ENCODE peak calls at places on chromosomes 6 and 20, in eight cellular contexts. Q, A, Y, G, N, V, E and X are unnamed samples.

GRCh38 chr20:32702706-32703425 is 29.1 kb upstream of the C20orf203 start:
- DNase-seq in E (no peak), V (no peak), Y (no peak), N (no peak), G (no peak), A (no peak), Q (no peak), X (no peak)

GRCh38 chr6:66307490-66307889 is 600.5 kb upstream of the EYS start:
- DNase-seq in N (peak; percentile 5), Y (no peak), G (no peak), V (peak; percentile 2), Q (no peak), E (no peak), A (no peak), X (no peak)

GRCh38 chr6:8279094-8279805 is 156.1 kb downstream of the SLC35B3 start:
- DNase-seq in A (no peak), Q (no peak), N (no peak), G (no peak), V (no peak), Y (no peak), E (no peak), X (no peak)

GRCh38 chr6:11363881-11364576 is 131.6 kb upstream of the NEDD9 start:
- DNase-seq in G (no peak), E (no peak), Q (no peak), A (no peak), N (no peak), V (no peak), Y (no peak), X (peak; percentile 40)

GRCh38 chr6:115551510-115551909 is 509.2 kb downstream of the FRK start:
- DNase-seq in V (no peak), E (no peak), Y (no peak), G (no peak), Q (no peak), A (no peak), N (no peak), X (no peak)

GRCh38 chr20:25321991-25322390 is 68.6 kb downstream of the ABHD12 start:
- DNase-seq in Q (peak; percentile 59), A (no peak), N (no peak), V (no peak), G (no peak), Y (no peak), E (no peak), X (no peak)

GRCh38 chr6:622462-622861 is 34.4 kb downstream of the HUS1B start:
- DNase-seq in E (no peak), V (no peak), G (no peak), A (no peak), Q (no peak), N (no peak), Y (no peak), X (no peak)

GRCh38 chr6:68649669-68650068 is 14.6 kb downstream of the ADGRB3 start:
- DNase-seq in V (no peak), Q (no peak), Y (no peak), G (no peak), A (no peak), E (no peak), N (no peak), X (no peak)

GRCh38 chr6:25788305-25788922 is 33.9 kb downstream of the SLC17A4 start:
- DNase-seq in N (peak; percentile 12), E (peak; percentile 28), Y (peak; percentile 70), Q (peak; percentile 52), G (peak; percentile 51), A (no peak), V (peak; percentile 35), X (peak; percentile 49)

GRCh38 chr6:108164815-108165706 is 761 bp upstream of the NR2E1 start:
- DNase-seq in G (no peak), A (no peak), N (no peak), Y (no peak), E (no peak), V (no peak), Q (no peak), X (no peak)

GRCh38 chr6:54053893-54054391 is 57.3 kb upstream of the MLIP start:
- DNase-seq in G (peak; percentile 90), E (peak; percentile 12), V (no peak), N (peak; percentile 90), Q (peak; percentile 95), A (no peak), Y (peak; percentile 97), X (no peak)

GRCh38 chr20:63941282-63942060 is 14.7 kb downstream of the UCKL1 start:
- DNase-seq in Q (no peak), G (no peak), E (no peak), Y (peak; percentile 24), A (peak; percentile 61), V (peak; percentile 87), N (no peak), X (peak; percentile 83)

GRCh38 chr6:28597217-28597835 is 71.6 kb downstream of the GPX5 start:
- DNase-seq in Q (peak; percentile 49), Y (peak; percentile 64), E (peak; percentile 96), V (no peak), G (peak; percentile 68), N (peak; percentile 68), A (no peak), X (peak; percentile 46)

GRCh38 chr20:51037499-51038110 is 14.7 kb upstream of the KCNG1 start:
- DNase-seq in V (no peak), A (no peak), Q (no peak), G (no peak), N (no peak), Y (no peak), E (no peak), X (no peak)

GRCh38 chr20:36481380-36482043 is 59.8 kb upstream of the MYL9 start:
- DNase-seq in Y (no peak), Q (no peak), N (no peak), G (no peak), A (no peak), V (no peak), E (no peak), X (no peak)

GRCh38 chr20:50834599-50835005 is 39.7 kb downstream of the BCAS4 start:
- DNase-seq in A (no peak), Y (peak; percentile 31), V (no peak), G (peak; percentile 94), N (peak; percentile 85), Q (peak; percentile 36), E (no peak), X (no peak)

GRCh38 chr20:51400051-51400926 is 142.2 kb downstream of the NFATC2 start:
- DNase-seq in E (no peak), V (peak; percentile 81), Y (no peak), A (no peak), N (no peak), Q (no peak), G (no peak), X (peak; percentile 93)

GRCh38 chr6:54264581-54265272 is 43.5 kb upstream of the TINAG start:
- DNase-seq in Q (no peak), Y (no peak), E (no peak), N (no peak), A (no peak), V (no peak), G (peak; percentile 49), X (no peak)

GRCh38 chr20:36491901-36492617 is 49.3 kb upstream of the MYL9 start:
- DNase-seq in G (no peak), N (peak; percentile 47), E (no peak), A (no peak), Y (peak; percentile 50), Q (no peak), V (peak; percentile 51), X (peak; percentile 62)

DNA sequence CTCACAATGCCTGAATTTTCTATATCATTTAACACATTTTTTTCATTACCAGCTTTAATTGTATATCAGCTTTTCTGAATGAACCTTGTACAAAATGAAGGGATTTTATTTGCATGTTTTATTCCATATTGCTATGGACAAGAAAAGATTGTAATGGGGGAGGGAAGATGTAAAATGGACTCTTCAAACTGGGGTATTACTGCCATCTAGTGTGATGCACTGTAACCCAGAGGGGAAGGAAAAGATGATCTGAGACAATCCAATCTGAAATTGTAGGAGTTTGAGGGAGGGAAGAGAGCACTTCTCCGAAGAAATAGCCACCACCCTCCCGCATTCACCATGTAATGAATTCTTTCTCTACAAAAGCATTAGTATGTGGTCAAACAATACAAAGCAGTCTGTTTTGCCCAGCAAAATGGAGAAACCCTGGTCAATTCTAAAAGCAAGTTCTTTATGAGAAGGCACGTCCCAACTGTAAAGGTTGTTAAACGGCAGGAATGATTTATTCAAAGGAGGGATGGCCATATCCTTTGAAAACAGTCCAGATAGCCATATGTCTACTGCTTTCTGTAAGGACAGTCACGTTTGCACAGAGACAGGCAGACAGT is 679.5 kb upstream of the NRSN1 start:
- DNase-seq in Y (peak; percentile 63), G (peak; percentile 76), V (no peak), N (peak; percentile 72), E (peak; percentile 12), Q (peak; percentile 44), A (no peak), X (peak; percentile 24)
- TF ChIP-seq CTCF in Y (peak; percentile 62), G (peak; percentile 80), V (peak; percentile 35), N (peak; percentile 70), E (peak; percentile 60), Q (peak; percentile 52), A (peak; percentile 69), X (peak; percentile 36)

DNA sequence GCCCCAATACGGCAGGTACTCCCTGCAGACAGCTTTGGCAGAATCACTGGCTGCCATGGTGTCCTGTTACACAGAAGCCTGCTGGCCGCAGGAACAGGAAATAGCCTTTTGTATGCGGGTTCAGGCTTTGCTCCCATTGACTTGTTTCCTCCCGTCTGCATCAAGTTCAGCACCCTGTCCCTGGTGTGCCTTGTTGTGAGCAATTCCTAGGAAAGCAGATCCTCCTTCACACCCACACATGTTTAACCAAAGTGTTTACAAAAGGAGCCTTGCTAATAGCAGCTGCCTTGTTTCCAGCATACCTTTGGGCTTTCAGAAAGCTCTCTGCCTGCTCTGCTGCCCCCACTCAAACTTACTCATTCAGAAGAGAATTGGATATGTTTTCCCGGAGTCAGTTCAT is 127.2 kb upstream of the SUPT3H start:
- DNase-seq in Y (peak; percentile 75), A (no peak), V (no peak), Q (peak; percentile 96), N (peak; percentile 81), E (no peak), G (peak; percentile 98), X (no peak)
- H3K4me3 ChIP-seq in Y (no peak overlapping the region), A (no peak overlapping the region), V (no peak overlapping the region), Q (no peak overlapping the region), N (no peak overlapping the region), E (no peak overlapping the region), G (no peak overlapping the region), X (no peak overlapping the region)

DNA sequence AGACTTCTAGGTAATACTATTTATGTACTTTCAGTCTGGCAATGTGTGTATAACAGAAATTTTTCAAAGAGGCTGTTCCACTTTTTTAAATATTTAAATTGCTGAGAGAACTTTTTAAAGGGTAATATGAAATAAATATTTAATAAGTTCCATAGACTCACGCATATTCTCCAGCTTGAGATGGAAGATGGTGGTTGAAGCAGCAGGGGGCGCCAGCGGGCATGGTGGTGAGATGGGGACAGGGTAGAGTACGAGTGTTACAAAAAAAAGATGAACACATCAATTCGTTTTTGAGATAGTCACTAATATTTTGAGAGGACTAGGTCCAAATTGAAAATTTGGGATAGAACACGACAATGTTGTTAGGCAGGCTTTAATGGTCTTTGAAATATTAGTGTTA is 68.4 kb downstream of the RSPO3 start:
- DNase-seq in G (no peak), A (peak; percentile 78), E (peak; percentile 18), Q (no peak), V (peak; percentile 21), Y (peak; percentile 22), N (no peak), X (peak; percentile 58)
- TF ChIP-seq CTCF in G (peak; percentile 37), A (peak; percentile 65), E (peak; percentile 86), Q (peak; percentile 46), V (peak; percentile 83), Y (peak; percentile 46), N (peak; percentile 40), X (peak; percentile 69)

DNA sequence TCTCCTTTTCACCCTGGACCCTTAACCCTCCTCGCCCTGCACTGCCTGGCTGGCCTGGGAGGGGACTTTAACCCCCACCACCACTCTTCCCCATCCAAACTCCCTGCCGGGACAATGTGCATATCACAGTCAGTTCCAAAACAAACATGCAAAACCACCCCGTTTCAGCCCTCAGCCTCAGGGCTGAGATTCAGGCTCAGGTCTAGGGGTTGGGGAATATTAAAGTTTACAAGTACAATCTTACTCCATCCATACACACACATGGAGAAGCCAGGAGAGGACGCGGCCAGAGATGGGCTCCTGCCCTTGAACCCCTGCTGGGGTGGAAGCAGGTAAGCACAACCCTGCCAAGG is 534 bp downstream of the KIAA1755 start:
- DNase-seq in A (no peak), Q (no peak), V (no peak), G (no peak), N (peak; percentile 50), E (no peak), Y (no peak), X (no peak)
- H3K4me3 ChIP-seq in A (peak overlapping the region; percentile 63), Q (peak overlapping the region; percentile 32), V (no peak overlapping the region), G (peak overlapping the region; percentile 43), N (peak overlapping the region; percentile 67), E (no peak overlapping the region), Y (peak overlapping the region; percentile 35), X (no peak overlapping the region)